ENCODE peak calls at places on chromosomes 5 and 9, in eight cellular contexts. H is GM12878, C is GM23338, R is Panc1, F is HCT116, N is K562, J is upper lobe of left lung, P is HepG2. Y is an unnamed sample.

GRCh38 chr9:18665947-18666346 is 192.0 kb downstream of the ADAMTSL1 start:
- ATAC-seq in H (no peak), C (no peak), R (no peak), F (no peak), N (no peak), J (peak), P (no peak), Y (no peak)

GRCh38 chr5:87361536-87362213 is 51.1 kb downstream of the CCNH start:
- ATAC-seq in H (no peak), C (no peak), R (no peak), F (no peak), N (no peak), J (peak), P (no peak), Y (no peak)

GRCh38 chr5:154779105-154779504 is 23.9 kb downstream of the LARP1 start:
- ATAC-seq in H (peak), C (no peak), R (peak), F (peak), N (no peak), J (peak), P (peak), Y (no peak)

GRCh38 chr5:171534009-171534895 is 114.8 kb downstream of the FGF18 start:
- ATAC-seq in H (no peak), C (no peak), R (no peak), F (peak), N (peak), J (no peak), P (no peak), Y (no peak)

GRCh38 chr9:81103597-81104471 is 585.5 kb downstream of the TLE1 start:
- ATAC-seq in H (no peak), C (peak), R (no peak), F (no peak), N (no peak), J (no peak), P (no peak), Y (no peak)

GRCh38 chr5:142317673-142318261 is 7.1 kb downstream of the SPRY4 start:
- ATAC-seq in H (no peak), C (no peak), R (no peak), F (no peak), N (no peak), J (no peak), P (no peak), Y (no peak)

GRCh38 chr5:68554566-68555279 is 339.2 kb downstream of the PIK3R1 start:
- ATAC-seq in H (no peak), C (peak), R (peak), F (peak), N (peak), J (peak), P (no peak), Y (peak)

GRCh38 chr5:116359575-116359974 is 215.0 kb downstream of the SEMA6A start:
- ATAC-seq in H (peak), C (no peak), R (no peak), F (no peak), N (no peak), J (no peak), P (no peak), Y (no peak)

GRCh38 chr9:78143281-78144007 is 92.4 kb upstream of the CEP78 start:
- ATAC-seq in H (peak), C (no peak), R (no peak), F (no peak), N (no peak), J (no peak), P (no peak), Y (no peak)

GRCh38 chr5:135869151-135869737 is 26.4 kb downstream of the IL9 start:
- ATAC-seq in H (no peak), C (no peak), R (no peak), F (no peak), N (no peak), J (no peak), P (peak), Y (no peak)

GRCh38 chr9:33354651-33355211 is 47.6 kb downstream of the AQP7 start:
- ATAC-seq in H (no peak), C (no peak), R (no peak), F (no peak), N (peak), J (no peak), P (no peak), Y (no peak)

GRCh38 chr5:6439588-6440550 is 8.8 kb upstream of the UBE2QL1 start:
- ATAC-seq in H (no peak), C (no peak), R (no peak), F (no peak), N (no peak), J (no peak), P (no peak), Y (no peak)

GRCh38 chr5:6432206-6432605 is 16.5 kb upstream of the UBE2QL1 start:
- ATAC-seq in H (no peak), C (no peak), R (no peak), F (no peak), N (no peak), J (no peak), P (no peak), Y (no peak)

GRCh38 chr5:6435356-6435755 is 13.3 kb upstream of the UBE2QL1 start:
- ATAC-seq in H (peak), C (peak), R (peak), F (peak), N (peak), J (no peak), P (peak), Y (no peak)

GRCh38 chr5:6434737-6435136 is 13.9 kb upstream of the UBE2QL1 start:
- ATAC-seq in H (no peak), C (peak), R (no peak), F (no peak), N (no peak), J (no peak), P (no peak), Y (no peak)

GRCh38 chr5:6436715-6437340 is 11.8 kb upstream of the UBE2QL1 start:
- ATAC-seq in H (no peak), C (no peak), R (no peak), F (no peak), N (no peak), J (no peak), P (no peak), Y (no peak)
- TF ChIP-seq POLR2AphosphoS5 in H (no peak), C (no peak), R (no peak), F (no peak), N (no peak), J (no peak), P (no peak), Y (no peak)

GRCh38 chr5:132226516-132227234 is 978 bp downstream of the P4HA2 start:
- ATAC-seq in H (no peak), C (peak), R (no peak), F (no peak), N (no peak), J (peak), P (peak), Y (no peak)

GRCh38 chr5:132223861-132224260 is 3.8 kb downstream of the P4HA2 start:
- ATAC-seq in H (no peak), C (no peak), R (no peak), F (no peak), N (no peak), J (no peak), P (no peak), Y (no peak)

GRCh38 chr5:132227235-132227484 is 493 bp downstream of the P4HA2 start:
- ATAC-seq in H (no peak), C (no peak), R (no peak), F (no peak), N (no peak), J (no peak), P (no peak), Y (no peak)

GRCh38 chr5:132224721-132225120 is 2.9 kb downstream of the P4HA2 start:
- ATAC-seq in H (no peak), C (no peak), R (no peak), F (no peak), N (no peak), J (no peak), P (no peak), Y (no peak)

GRCh38 chr5:132225165-132226032 is 2.3 kb downstream of the P4HA2 start:
- ATAC-seq in H (no peak), C (no peak), R (no peak), F (no peak), N (no peak), J (peak), P (no peak), Y (peak)
- TF ChIP-seq POLR2AphosphoS5 in H (no peak), C (no peak), R (no peak), F (peak), N (no peak), J (no peak), P (no peak), Y (peak)

DNA sequence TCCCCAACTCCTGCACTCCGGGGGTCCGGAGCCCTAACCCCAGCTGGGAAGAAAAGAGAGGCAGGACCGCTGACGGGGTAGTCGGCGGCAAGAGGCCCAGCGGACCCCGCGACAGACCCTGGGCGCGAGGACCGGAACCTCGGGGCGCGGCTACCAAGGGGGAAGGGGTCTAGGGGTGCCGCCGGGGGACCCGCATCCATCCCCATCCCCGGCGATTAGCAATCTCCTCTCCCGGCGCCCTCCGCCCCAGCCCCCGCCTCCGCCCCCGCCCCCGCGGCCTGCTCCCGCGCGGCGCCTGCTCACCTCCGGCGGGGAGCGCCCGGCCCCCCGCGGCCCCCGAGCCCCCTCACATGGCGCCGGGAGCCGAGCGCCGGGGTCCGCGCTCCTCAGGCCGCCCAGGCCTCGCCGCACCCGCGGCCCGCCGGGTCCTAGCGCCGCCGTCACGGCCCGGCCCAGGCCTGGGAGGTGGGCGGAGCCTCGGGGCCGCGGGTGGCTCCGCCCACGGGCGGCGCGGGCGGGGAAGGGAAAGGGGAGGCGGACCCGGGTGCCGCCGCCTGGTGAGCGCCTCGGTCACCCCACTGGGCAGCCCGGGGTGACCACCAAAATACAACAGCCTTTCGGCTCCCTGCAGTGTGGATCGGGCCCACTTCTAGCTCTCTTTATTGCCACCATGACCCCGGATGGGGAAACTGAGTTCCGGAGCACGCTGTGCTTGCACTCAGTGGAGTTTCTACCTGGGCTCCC is at the start of gene ST6GALNAC6:
- ATAC-seq in H (peak), C (peak), R (peak), F (peak), N (peak), J (peak), P (peak), Y (peak)
- TF ChIP-seq POLR2AphosphoS5 in H (no peak), C (peak), R (no peak), F (peak), N (no peak), J (peak), P (no peak), Y (no peak)

GRCh38 chr9:129414377-129415021 is 206.4 kb downstream of the C9orf50 start:
- ATAC-seq in H (no peak), C (peak), R (peak), F (peak), N (peak), J (peak), P (peak), Y (peak)
- TF ChIP-seq POLR2AphosphoS5 in H (no peak), C (no peak), R (no peak), F (peak), N (no peak), J (peak), P (peak), Y (peak)

GRCh38 chr9:113454914-113455761 is 8.4 kb upstream of the RGS3 start:
- ATAC-seq in H (peak), C (peak), R (no peak), F (peak), N (peak), J (peak), P (peak), Y (peak)
- TF ChIP-seq POLR2AphosphoS5 in H (no peak), C (no peak), R (no peak), F (no peak), N (peak), J (no peak), P (no peak), Y (peak)